ENCODE peak calls at places on chromosome 22, in seven cellular contexts. Q is ascending aorta, Y is kidney tubule cell, P is nucleus accumbens, U is AG20443, T is osteocyte, V is substantia nigra. E is an unnamed sample.

GRCh38 chr22:41779889-41780505 is 20.5 kb upstream of the CCDC134 start:
- DNase-seq in U (no peak), P (no peak), T (no peak), Q (no peak), Y (no peak), V (no peak), E (no peak)

GRCh38 chr22:37141476-37141875 is 8.2 kb downstream of the IL2RB start:
- DNase-seq in T (no peak), V (no peak), Y (peak; percentile 8), Q (no peak), U (no peak), P (no peak), E (no peak)

GRCh38 chr22:38742176-38742942 is 13.4 kb downstream of the SUN2 start:
- DNase-seq in Q (no peak), T (no peak), P (no peak), U (no peak), V (no peak), Y (no peak), E (no peak)

GRCh38 chr22:47207387-47207786 is 444.9 kb downstream of the TBC1D22A start:
- DNase-seq in P (no peak), T (peak; percentile 75), U (peak; percentile 5), Y (no peak), Q (no peak), V (no peak), E (no peak)

GRCh38 chr22:45842141-45842831 is 134.7 kb downstream of the WNT7B start:
- DNase-seq in Q (no peak), V (no peak), U (no peak), T (no peak), Y (peak; percentile 84), P (no peak), E (no peak)

GRCh38 chr22:30485362-30485988 is 13.7 kb upstream of the SEC14L3 start:
- DNase-seq in T (peak; percentile 88), U (peak; percentile 97), P (peak; percentile 15), V (no peak), Q (no peak), Y (peak; percentile 56), E (no peak)

GRCh38 chr22:42880815-42881214 is 23.7 kb upstream of the ARFGAP3 start:
- DNase-seq in P (no peak), Q (no peak), T (no peak), U (no peak), Y (no peak), V (no peak), E (no peak)

GRCh38 chr22:44329179-44329796 is 16.5 kb upstream of the SHISAL1 start:
- DNase-seq in P (no peak), T (no peak), Q (no peak), V (no peak), U (no peak), Y (peak; percentile 28), E (no peak)

GRCh38 chr22:31080848-31081649 is at the start of gene SMTN:
- DNase-seq in Q (peak; percentile 63), T (peak; percentile 96), P (peak; percentile 69), Y (peak; percentile 93), U (peak; percentile 95), V (peak; percentile 28), E (peak; percentile 97)

GRCh38 chr22:39956932-39957664 is 3.1 kb upstream of the TMA7B start:
- DNase-seq in T (no peak), Q (no peak), U (no peak), V (no peak), Y (no peak), P (no peak), E (no peak)

GRCh38 chr22:26196657-26197056 is 27.4 kb downstream of the SEZ6L start:
- DNase-seq in U (no peak), T (no peak), Y (no peak), P (no peak), Q (no peak), V (no peak), E (no peak)

E was measured in esophagus muscularis mucosa.